ENCODE peak calls at places on chromosomes 7 and 10, in ten cellular contexts. Y is spleen, R is H1, V is GM12878, A is heart left ventricle, Z is lower leg skin, L is breast epithelium, D is HCT116, E is uterus, B is upper lobe of left lung. U is an unnamed sample.
A peak's percentile ranks its signal among the peaks of the same experiment; 100 is the strongest.

GRCh38 chr7:2523941-2524807 is 4.6 kb downstream of the LFNG start:
- DNase-seq in Y (peak; percentile 86), R (peak; percentile 78), V (no peak), A (peak; percentile 89), Z (peak; percentile 82), L (peak; percentile 77), D (peak; percentile 84), E (peak; percentile 62), B (peak; percentile 93), U (no peak)

GRCh38 chr10:97689637-97690036 is 2.6 kb upstream of the AVPI1 start:
- DNase-seq in Y (peak; percentile 16), R (no peak), V (no peak), A (no peak), Z (peak; percentile 92), L (no peak), D (peak; percentile 59), E (no peak), B (no peak), U (peak; percentile 71)

GRCh38 chr7:1677206-1678069 is 7.4 kb downstream of the ELFN1 start:
- DNase-seq in Y (peak; percentile 47), R (no peak), V (no peak), A (no peak), Z (no peak), L (no peak), D (no peak), E (no peak), B (no peak), U (peak; percentile 6)

GRCh38 chr10:122471531-122472177 is 10.3 kb downstream of the HTRA1 start:
- DNase-seq in Y (no peak), R (no peak), V (no peak), A (no peak), Z (no peak), L (no peak), D (no peak), E (no peak), B (no peak), U (no peak)

GRCh38 chr10:2037966-2038493 is 300.7 kb upstream of the ADARB2 start:
- DNase-seq in Y (no peak), R (no peak), V (no peak), A (no peak), Z (no peak), L (no peak), D (no peak), E (no peak), B (no peak), U (no peak)

GRCh38 chr10:10791869-10792268 is 225.8 kb upstream of the CELF2 start:
- DNase-seq in Y (no peak), R (no peak), V (no peak), A (no peak), Z (no peak), L (no peak), D (no peak), E (no peak), B (no peak), U (no peak)

GRCh38 chr7:1899951-1900762 is 230.1 kb downstream of the ELFN1 start:
- DNase-seq in Y (peak; percentile 63), R (no peak), V (no peak), A (peak; percentile 25), Z (no peak), L (no peak), D (no peak), E (no peak), B (peak; percentile 71), U (no peak)

GRCh38 chr10:133475821-133476640 is 22.3 kb downstream of the SCART1 start:
- DNase-seq in Y (no peak), R (no peak), V (no peak), A (no peak), Z (no peak), L (no peak), D (no peak), E (no peak), B (peak; percentile 25), U (no peak)

DNA sequence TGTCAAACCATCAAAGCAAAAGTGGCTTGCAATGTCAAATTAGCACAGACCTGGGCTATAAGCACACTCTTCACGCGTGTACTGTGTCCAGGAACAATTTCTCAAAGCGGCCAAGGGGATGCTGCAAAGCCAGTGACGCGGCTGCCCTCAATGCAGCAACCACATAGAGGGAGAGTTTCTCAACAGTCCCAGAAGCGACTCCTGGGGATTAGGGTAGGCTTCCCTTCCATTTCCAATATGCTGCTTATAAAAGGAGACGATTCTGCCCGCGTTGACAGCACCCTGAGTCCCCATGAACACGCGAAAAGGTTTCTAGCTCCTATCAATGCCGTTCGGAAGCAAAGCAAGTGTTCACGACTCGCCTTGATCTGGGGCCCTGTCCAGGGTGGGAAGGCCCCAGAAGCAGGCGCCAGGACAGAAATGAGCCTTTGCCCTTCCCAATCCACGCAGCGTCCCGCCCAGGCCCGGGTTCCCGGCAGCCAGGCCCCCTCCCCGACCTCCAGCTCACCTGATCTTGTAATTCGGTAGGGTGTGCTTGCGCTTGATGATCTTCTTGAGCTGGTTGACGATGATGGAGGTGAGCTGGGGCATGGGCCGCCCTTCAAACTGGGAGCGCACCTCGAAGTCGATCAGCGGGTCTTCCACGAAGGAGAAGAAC is 1.3 kb downstream of the PDZD8 start:
- DNase-seq in Y (peak; percentile 88), R (no peak), V (no peak), A (peak; percentile 46), Z (peak; percentile 27), L (peak; percentile 26), D (no peak), E (peak; percentile 27), B (peak; percentile 84), U (no peak)
- TF ChIP-seq POLR2A in Y (no peak), R (no peak), V (no peak), A (no peak), Z (no peak), L (no peak), D (no peak), E (no peak), B (peak; percentile 26), U (no peak)

DNA sequence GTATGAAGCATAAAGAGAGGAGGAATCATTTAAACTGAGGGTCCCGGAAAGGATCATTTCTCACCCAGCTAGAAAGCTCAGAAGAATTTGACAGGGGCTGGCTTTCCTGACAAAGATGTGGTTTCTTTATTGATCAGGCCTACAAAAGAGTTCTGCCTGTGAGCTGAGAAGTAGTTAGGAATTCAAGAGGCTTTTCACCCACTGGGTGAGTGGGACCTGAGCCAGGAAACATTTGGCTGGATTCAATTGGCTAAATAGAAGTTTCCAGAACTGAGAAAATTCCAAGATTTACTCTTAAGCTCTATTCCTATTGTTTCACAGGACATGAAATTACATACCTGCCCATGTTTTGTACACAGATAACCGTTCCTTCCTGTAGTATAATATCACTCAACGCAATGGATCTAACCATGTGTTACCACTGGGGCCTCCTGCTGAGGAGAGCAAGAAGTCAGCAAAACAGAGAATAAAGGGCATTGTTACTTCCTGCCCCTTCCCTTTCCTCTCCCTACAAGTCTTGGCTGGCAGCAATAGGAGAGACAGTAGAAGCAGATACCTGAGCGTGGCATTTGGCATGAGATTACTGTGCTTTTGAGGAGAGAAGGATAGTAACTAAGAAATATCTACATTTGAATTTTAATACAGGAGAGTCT is 53.9 kb upstream of the PAPSS2 start:
- DNase-seq in Y (no peak), R (no peak), V (no peak), A (no peak), Z (no peak), L (no peak), D (no peak), E (no peak), B (no peak), U (no peak)
- H3K4me3 ChIP-seq in Y (no peak overlapping the region), R (no peak overlapping the region), V (no peak overlapping the region), A (no peak overlapping the region), Z (no peak overlapping the region), L (no peak overlapping the region), D (no peak overlapping the region), E (no peak overlapping the region), B (no peak overlapping the region), U (no peak overlapping the region)

GRCh38 chr10:5975641-5976473 is 1.5 kb downstream of the IL15RA start:
- DNase-seq in Y (no peak), R (no peak), V (peak; percentile 89), A (peak; percentile 50), Z (peak; percentile 61), L (peak; percentile 48), D (no peak), E (peak; percentile 71), B (no peak), U (peak; percentile 43)

GRCh38 chr10:5973069-5973468 is 4.3 kb downstream of the IL15RA start:
- DNase-seq in Y (no peak), R (no peak), V (no peak), A (no peak), Z (no peak), L (no peak), D (no peak), E (no peak), B (no peak), U (no peak)

GRCh38 chr10:5981529-5981928 is 4.2 kb upstream of the IL15RA start:
- DNase-seq in Y (no peak), R (peak; percentile 28), V (no peak), A (no peak), Z (peak; percentile 5), L (no peak), D (no peak), E (no peak), B (no peak), U (no peak)

GRCh38 chr10:5976689-5977470 is 463 bp downstream of the IL15RA start:
- DNase-seq in Y (peak; percentile 89), R (peak; percentile 79), V (no peak), A (peak; percentile 59), Z (peak; percentile 33), L (no peak), D (peak; percentile 18), E (peak; percentile 66), B (peak; percentile 93), U (no peak)

DNA sequence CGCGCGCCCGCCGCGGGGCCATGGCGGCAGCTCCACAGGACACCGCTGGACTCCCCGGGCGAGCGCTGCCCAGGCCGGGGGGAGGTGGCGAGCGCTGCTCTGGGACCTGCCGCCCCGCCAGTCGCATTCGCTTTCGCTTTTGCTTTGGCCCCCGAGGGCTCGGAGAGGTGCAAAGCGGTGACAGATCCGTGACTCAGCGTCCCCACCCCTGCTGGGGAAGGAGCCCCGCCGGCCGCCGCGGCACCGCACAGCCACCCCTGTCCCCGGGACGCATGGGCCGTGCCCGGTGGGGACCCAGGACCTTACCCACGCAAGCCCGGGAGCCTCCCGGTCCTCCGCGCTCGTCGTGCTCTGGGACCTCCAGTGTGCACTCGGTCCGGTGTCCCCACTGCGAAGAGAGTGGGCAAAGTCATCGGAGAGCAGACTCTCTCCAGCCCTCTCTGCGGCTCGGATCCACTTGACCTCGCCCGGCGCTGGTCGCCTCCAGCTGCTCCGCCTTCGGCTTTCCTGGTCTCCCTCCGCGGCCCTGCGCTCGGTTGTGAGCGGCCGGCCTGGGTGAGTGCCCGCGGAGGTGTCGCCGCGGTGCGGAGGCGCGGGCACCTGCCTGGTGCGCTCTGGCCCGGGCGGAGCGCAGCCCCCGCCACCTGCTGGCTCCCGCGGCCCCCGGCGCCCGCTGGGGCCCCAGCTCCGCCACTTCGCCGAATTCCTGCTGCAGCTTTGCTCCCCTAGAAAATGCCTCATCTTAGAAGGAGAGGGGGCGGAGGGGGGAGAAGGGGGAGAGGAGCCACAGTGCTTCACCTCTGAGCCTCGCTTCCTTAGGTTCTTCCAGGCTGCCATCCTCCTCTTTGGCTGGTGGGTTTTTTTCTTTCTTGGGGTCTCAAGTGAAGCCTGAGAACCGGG is at the start of gene IL15RA:
- DNase-seq in Y (peak; percentile 97), R (peak; percentile 81), V (no peak), A (peak; percentile 71), Z (peak; percentile 66), L (peak; percentile 66), D (peak; percentile 39), E (peak; percentile 73), B (peak; percentile 93), U (peak; percentile 26)
- TF ChIP-seq POLR2A in Y (no peak), R (no peak), V (peak; percentile 65), A (peak; percentile 59), Z (peak; percentile 2), L (no peak), D (no peak), E (peak; percentile 32), B (no peak), U (peak; percentile 11)

DNA sequence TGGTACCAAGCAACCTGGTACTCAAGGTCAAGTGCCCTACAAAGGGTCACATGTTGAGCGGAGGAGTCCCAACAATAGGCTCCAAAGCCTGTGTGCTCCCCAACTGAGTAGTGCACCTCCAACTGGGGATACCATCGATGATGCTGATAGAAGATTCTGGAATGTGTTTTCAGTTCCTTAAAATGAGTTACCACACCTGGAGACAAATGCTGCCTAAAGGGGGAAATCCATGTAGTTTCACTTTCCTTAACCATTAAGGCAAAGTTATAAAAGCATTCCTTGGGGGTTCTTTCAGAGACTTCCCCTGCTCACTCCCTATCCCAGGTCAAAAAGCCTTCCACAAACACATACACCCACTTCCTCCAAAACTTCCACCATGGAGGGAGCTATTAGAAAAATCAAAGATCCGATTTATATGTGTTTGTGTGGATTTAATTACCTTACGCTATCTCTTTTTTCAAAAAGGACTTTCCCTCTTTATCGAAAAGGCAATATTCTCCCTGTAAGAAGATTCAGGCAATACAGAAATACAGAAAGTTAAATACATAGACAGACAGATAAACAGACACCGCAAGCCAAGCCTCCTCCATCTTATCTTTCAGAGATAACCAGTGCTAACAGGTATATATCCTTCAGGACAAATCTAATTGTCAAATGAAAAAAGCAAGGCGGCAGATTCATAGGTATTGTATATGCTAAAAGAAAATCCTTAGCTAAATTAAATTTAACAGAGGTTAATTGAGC is 135.8 kb upstream of the ASAH2 start:
- DNase-seq in Y (no peak), R (no peak), V (no peak), A (no peak), Z (no peak), L (no peak), D (no peak), E (no peak), B (no peak), U (no peak)
- H3K4me3 ChIP-seq in Y (no peak overlapping the region), R (no peak overlapping the region), V (no peak overlapping the region), A (no peak overlapping the region), Z (no peak overlapping the region), L (no peak overlapping the region), D (no peak overlapping the region), E (no peak overlapping the region), B (no peak overlapping the region), U (no peak overlapping the region)

U was measured in tibial nerve.